ENCODE peak calls at places on chromosome 11, in six cellular contexts. One of them, this sample, is unnamed. For H3K27me3, the result is how much of the 10 kb centered on the place peaks cover.

GRCh38 chr11:121099885-121100284 is 1.2 kb upstream of the TECTA start:
- DNase-seq in brain microvascular endothelial cell: no peak
- DNase-seq in ascending aorta: no peak
- DNase-seq in lung: no peak
- DNase-seq in body of pancreas: no peak
- DNase-seq in fibroblast of lung: peak
- DNase-seq in this sample: peak

GRCh38 chr11:134498326-134499139 is 86.5 kb upstream of the B3GAT1 start:
- DNase-seq in fibroblast of lung: no peak
- DNase-seq in brain microvascular endothelial cell: no peak
- DNase-seq in lung: no peak
- DNase-seq in ascending aorta: no peak
- DNase-seq in body of pancreas: peak
- DNase-seq in this sample: no peak

GRCh38 chr11:121814962-121815361 is 301.1 kb downstream of the BLID start:
- DNase-seq in ascending aorta: no peak
- DNase-seq in body of pancreas: no peak
- DNase-seq in fibroblast of lung: peak
- DNase-seq in brain microvascular endothelial cell: no peak
- DNase-seq in lung: no peak
- DNase-seq in this sample: no peak

GRCh38 chr11:95549276-95549675 is 240.3 kb downstream of the FAM76B start:
- DNase-seq in lung: no peak
- DNase-seq in ascending aorta: no peak
- DNase-seq in fibroblast of lung: no peak
- DNase-seq in brain microvascular endothelial cell: no peak
- DNase-seq in body of pancreas: no peak
- DNase-seq in this sample: no peak

GRCh38 chr11:108733479-108734116 is 68.7 kb downstream of the DDX10 start:
- DNase-seq in body of pancreas: no peak
- DNase-seq in brain microvascular endothelial cell: peak
- DNase-seq in ascending aorta: no peak
- DNase-seq in lung: no peak
- DNase-seq in fibroblast of lung: peak
- DNase-seq in this sample: no peak

GRCh38 chr11:76700177-76701100 is 29.9 kb upstream of the LRRC32 start:
- DNase-seq in brain microvascular endothelial cell: peak
- DNase-seq in fibroblast of lung: peak
- DNase-seq in lung: peak
- DNase-seq in ascending aorta: no peak
- DNase-seq in body of pancreas: no peak
- DNase-seq in this sample: peak

GRCh38 chr11:62245271-62245753 is 3.3 kb downstream of the SCGB1D2 start:
- DNase-seq in ascending aorta: no peak
- DNase-seq in brain microvascular endothelial cell: peak
- DNase-seq in body of pancreas: no peak
- DNase-seq in fibroblast of lung: peak
- DNase-seq in lung: no peak
- DNase-seq in this sample: no peak

GRCh38 chr11:27926981-27927481 is 180.9 kb downstream of the KIF18A start:
- DNase-seq in brain microvascular endothelial cell: peak
- DNase-seq in lung: no peak
- DNase-seq in ascending aorta: no peak
- DNase-seq in body of pancreas: no peak
- DNase-seq in fibroblast of lung: peak
- DNase-seq in this sample: no peak

GRCh38 chr11:65944191-65944590 is 1.1 kb upstream of the TSGA10IP start:
- DNase-seq in ascending aorta: no peak
- DNase-seq in lung: no peak
- DNase-seq in brain microvascular endothelial cell: no peak
- DNase-seq in fibroblast of lung: no peak
- DNase-seq in body of pancreas: no peak
- DNase-seq in this sample: no peak

GRCh38 chr11:67419330-67420049 is 4.0 kb downstream of the CARNS1 start:
- DNase-seq in fibroblast of lung: no peak
- DNase-seq in lung: no peak
- DNase-seq in ascending aorta: no peak
- DNase-seq in body of pancreas: no peak
- DNase-seq in brain microvascular endothelial cell: no peak
- DNase-seq in this sample: no peak

GRCh38 chr11:21401496-21401895 is 732.1 kb downstream of the NELL1 start:
- DNase-seq in brain microvascular endothelial cell: no peak
- DNase-seq in ascending aorta: no peak
- DNase-seq in fibroblast of lung: no peak
- DNase-seq in body of pancreas: no peak
- DNase-seq in lung: no peak
- DNase-seq in this sample: no peak

GRCh38 chr11:73281796-73282660 is 9.9 kb downstream of the P2RY6 start:
- DNase-seq in ascending aorta: no peak
- DNase-seq in body of pancreas: no peak
- DNase-seq in lung: no peak
- DNase-seq in fibroblast of lung: no peak
- DNase-seq in brain microvascular endothelial cell: no peak
- DNase-seq in this sample: no peak

GRCh38 chr11:96254087-96254486 is 88.9 kb downstream of the MAML2 start:
- DNase-seq in fibroblast of lung: peak
- DNase-seq in body of pancreas: no peak
- DNase-seq in ascending aorta: no peak
- DNase-seq in brain microvascular endothelial cell: peak
- DNase-seq in lung: no peak
- DNase-seq in this sample: no peak

GRCh38 chr11:118076754-118077281 is at the start of gene TMPRSS4:
- DNase-seq in lung: peak
- DNase-seq in ascending aorta: no peak
- DNase-seq in fibroblast of lung: no peak
- DNase-seq in body of pancreas: peak
- DNase-seq in brain microvascular endothelial cell: no peak
- DNase-seq in this sample: no peak

GRCh38 chr11:132126973-132127900 is 756.8 kb downstream of the NTM start:
- DNase-seq in body of pancreas: peak
- DNase-seq in ascending aorta: no peak
- DNase-seq in brain microvascular endothelial cell: peak
- DNase-seq in lung: peak
- DNase-seq in fibroblast of lung: peak
- DNase-seq in this sample: peak

GRCh38 chr11:133961890-133962289 is 5.1 kb upstream of the IGSF9B start:
- DNase-seq in lung: no peak
- DNase-seq in brain microvascular endothelial cell: no peak
- DNase-seq in fibroblast of lung: no peak
- DNase-seq in ascending aorta: no peak
- DNase-seq in body of pancreas: no peak
- DNase-seq in this sample: no peak

GRCh38 chr11:124892131-124892530 is 5.5 kb downstream of the ROBO4 start:
- DNase-seq in ascending aorta: no peak
- DNase-seq in fibroblast of lung: no peak
- DNase-seq in brain microvascular endothelial cell: no peak
- DNase-seq in lung: no peak
- DNase-seq in body of pancreas: no peak
- DNase-seq in this sample: no peak

GRCh38 chr11:66112640-66113098 is 42.6 kb downstream of the PACS1 start:
- DNase-seq in ascending aorta: no peak
- DNase-seq in lung: no peak
- DNase-seq in body of pancreas: no peak
- DNase-seq in brain microvascular endothelial cell: peak
- DNase-seq in fibroblast of lung: peak
- DNase-seq in this sample: no peak

GRCh38 chr11:112539165-112539564 is 278.5 kb upstream of the PLET1 start:
- DNase-seq in brain microvascular endothelial cell: no peak
- DNase-seq in fibroblast of lung: no peak
- DNase-seq in body of pancreas: no peak
- DNase-seq in ascending aorta: no peak
- DNase-seq in lung: no peak
- DNase-seq in this sample: no peak

GRCh38 chr11:117407016-117407415 is 79.4 kb downstream of the CEP164 start:
- DNase-seq in lung: no peak
- DNase-seq in body of pancreas: no peak
- DNase-seq in ascending aorta: no peak
- DNase-seq in fibroblast of lung: no peak
- DNase-seq in brain microvascular endothelial cell: no peak
- DNase-seq in this sample: no peak

GRCh38 chr11:6297831-6298230 is 22.5 kb downstream of the CAVIN3 start:
- DNase-seq in ascending aorta: no peak
- DNase-seq in brain microvascular endothelial cell: no peak
- DNase-seq in fibroblast of lung: no peak
- DNase-seq in body of pancreas: no peak
- DNase-seq in lung: no peak
- DNase-seq in this sample: no peak

GRCh38 chr11:2924381-2924780 is 4.8 kb downstream of the PHLDA2 start:
- DNase-seq in ascending aorta: no peak
- DNase-seq in brain microvascular endothelial cell: no peak
- DNase-seq in fibroblast of lung: no peak
- DNase-seq in lung: no peak
- DNase-seq in body of pancreas: no peak
- DNase-seq in this sample: no peak

GRCh38 chr11:69238562-69239319 is 55.2 kb upstream of the MYEOV start:
- DNase-seq in body of pancreas: no peak
- DNase-seq in ascending aorta: no peak
- DNase-seq in brain microvascular endothelial cell: no peak
- DNase-seq in lung: no peak
- DNase-seq in fibroblast of lung: no peak
- DNase-seq in this sample: no peak

DNA sequence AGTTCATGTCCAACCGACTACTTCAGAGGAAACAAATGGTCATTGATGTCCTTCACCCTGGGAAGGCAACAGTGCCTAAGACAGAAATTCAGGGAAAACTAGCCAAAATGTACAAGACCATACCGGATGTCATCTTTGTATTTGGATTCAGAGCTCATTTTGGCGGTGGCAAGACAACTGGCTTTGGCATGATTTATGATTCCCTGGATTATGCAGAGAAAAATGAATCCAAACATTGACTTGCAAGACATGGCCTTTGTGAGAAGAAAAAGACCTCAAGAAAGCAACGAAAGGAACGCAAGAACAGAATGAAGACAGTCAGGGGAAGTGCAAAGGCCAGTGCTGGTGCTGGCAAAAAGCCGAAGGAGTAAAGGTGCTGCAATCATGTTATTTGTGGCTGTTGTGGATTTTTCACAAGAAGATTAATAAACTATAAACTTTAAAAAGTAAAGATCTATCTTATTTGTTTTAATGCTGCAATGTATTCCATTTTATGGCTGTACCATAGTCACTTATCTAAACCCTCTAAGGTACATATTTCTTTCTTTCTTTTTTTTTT is 20.1 kb upstream of the HIPK3 start:
- DNase-seq in body of pancreas: no peak
- DNase-seq in lung: no peak
- DNase-seq in ascending aorta: no peak
- DNase-seq in brain microvascular endothelial cell: no peak
- DNase-seq in fibroblast of lung: no peak
- DNase-seq in this sample: no peak
- H3K27ac ChIP-seq in body of pancreas: no peak
- H3K27ac ChIP-seq in lung: no peak
- H3K27ac ChIP-seq in ascending aorta: no peak
- H3K27ac ChIP-seq in brain microvascular endothelial cell: no peak
- H3K27ac ChIP-seq in fibroblast of lung: no peak
- H3K27ac ChIP-seq in this sample: no peak

DNA sequence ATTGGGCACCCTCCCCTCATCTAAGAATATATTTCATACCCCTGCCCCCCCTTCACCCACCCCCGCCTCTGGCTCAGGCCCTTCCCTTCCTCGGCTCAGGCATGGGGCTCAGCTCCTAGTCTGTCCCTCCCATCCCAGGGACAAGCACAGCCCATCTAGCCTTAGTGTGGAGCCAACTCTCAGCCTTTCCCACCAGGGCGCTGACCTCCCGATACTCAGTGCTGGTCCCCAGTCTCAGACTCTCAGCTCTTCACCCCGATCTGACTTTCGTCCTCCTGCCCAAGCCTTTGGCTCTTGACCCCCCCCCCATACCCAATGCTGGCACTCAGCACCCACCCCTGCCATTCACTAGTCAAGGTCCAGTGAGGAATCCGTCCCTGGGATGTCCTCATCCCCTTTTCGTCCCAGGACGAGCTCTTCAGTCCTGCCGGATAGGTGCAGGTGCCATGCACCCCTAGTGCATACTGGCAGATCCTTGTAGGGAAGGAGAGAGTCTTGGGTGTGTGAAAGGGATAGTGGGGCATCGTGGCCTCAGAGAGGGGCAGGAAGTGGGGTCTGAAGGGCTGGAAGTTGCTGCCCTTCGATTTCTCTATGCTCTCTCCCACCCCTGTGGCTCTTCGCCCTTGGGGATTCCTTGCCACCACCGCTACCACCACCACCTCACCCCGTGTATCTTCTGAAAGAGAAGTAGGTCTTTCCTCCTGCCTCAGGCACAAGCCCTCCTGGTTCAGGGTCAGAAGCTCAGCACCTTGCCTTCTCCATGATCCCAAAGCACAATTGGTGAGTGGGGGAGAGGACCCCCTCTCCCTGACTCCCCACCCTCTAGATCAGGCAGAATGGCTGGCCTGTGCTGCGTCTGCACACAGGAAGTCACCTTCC is 2.4 kb downstream of the TPBGL start:
- DNase-seq in fibroblast of lung: no peak
- DNase-seq in ascending aorta: no peak
- DNase-seq in body of pancreas: no peak
- DNase-seq in lung: no peak
- DNase-seq in brain microvascular endothelial cell: no peak
- DNase-seq in this sample: no peak
- H3K27me3 ChIP-seq in fibroblast of lung: under half
- H3K27me3 ChIP-seq in ascending aorta: under half
- H3K27me3 ChIP-seq in body of pancreas: under half
- H3K27me3 ChIP-seq in lung: under half
- H3K27me3 ChIP-seq in brain microvascular endothelial cell: under half
- H3K27me3 ChIP-seq in this sample: half or more

DNA sequence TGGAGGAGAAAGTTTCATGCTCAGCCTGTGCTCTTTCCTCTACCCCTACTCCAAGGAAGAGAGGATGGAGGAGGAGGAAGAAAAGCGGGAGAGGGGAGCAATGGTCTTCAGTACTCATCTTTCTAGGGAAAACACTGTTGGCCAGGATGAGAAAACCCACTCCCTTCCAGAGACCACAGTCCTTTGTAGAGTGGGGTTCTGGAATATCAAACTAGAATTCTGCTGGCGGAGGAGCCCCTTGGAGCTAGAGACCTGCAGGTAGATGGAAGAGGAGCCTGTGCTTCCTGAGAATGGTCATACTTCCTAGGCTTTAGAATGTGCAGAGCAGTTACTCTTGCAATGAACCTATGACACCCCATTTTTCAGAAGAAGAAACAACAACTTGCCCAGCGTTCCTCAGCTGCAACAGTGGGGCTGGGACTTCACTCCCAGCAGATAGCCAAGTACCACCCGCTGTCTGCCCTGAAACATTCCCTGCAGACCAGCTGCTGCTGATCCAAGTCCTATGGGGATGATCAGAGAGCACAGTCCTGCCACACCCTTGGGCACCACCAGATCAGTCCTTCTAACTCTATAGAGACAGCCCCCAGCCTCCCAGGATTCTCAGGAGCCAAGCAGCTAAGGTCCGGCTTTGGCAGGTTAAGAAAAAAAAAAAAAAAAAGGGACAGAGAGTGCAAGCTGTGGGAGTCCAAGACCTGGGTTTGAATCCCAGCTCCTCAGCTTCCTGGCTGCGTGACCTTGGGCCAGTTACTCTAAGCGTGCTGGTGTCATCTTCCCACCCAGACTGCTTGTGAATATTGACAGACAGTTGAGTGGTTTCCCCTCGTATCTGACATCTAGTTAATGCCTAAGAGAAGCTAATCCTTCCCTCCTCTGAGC is 664 bp downstream of the PTGDR2 start:
- DNase-seq in fibroblast of lung: no peak
- DNase-seq in lung: no peak
- DNase-seq in brain microvascular endothelial cell: no peak
- DNase-seq in ascending aorta: no peak
- DNase-seq in body of pancreas: no peak
- DNase-seq in this sample: no peak
- H3K27ac ChIP-seq in fibroblast of lung: no peak
- H3K27ac ChIP-seq in lung: no peak
- H3K27ac ChIP-seq in brain microvascular endothelial cell: no peak
- H3K27ac ChIP-seq in ascending aorta: no peak
- H3K27ac ChIP-seq in body of pancreas: no peak
- H3K27ac ChIP-seq in this sample: no peak

GRCh38 chr11:285894-286220 is 3.1 kb upstream of the PGGHG start:
- DNase-seq in lung: no peak
- DNase-seq in body of pancreas: peak
- DNase-seq in fibroblast of lung: no peak
- DNase-seq in brain microvascular endothelial cell: no peak
- DNase-seq in ascending aorta: no peak
- DNase-seq in this sample: no peak
- H3K27me3 ChIP-seq in lung: under half
- H3K27me3 ChIP-seq in body of pancreas: under half
- H3K27me3 ChIP-seq in fibroblast of lung: under half
- H3K27me3 ChIP-seq in brain microvascular endothelial cell: under half
- H3K27me3 ChIP-seq in ascending aorta: under half
- H3K27me3 ChIP-seq in this sample: under half

This sample was measured in AG04450.